ENCODE peak calls at places on chromosome 5, in seven cellular contexts. W, Q, U, K, G, V and M are unnamed samples.

GRCh38 chr5:180026320-180026719 is 45.2 kb downstream of the RNF130 start:
- DNase-seq in W (peak), Q (peak), U (peak), K (no peak), G (peak), V (no peak), M (no peak)

GRCh38 chr5:139038618-139039305 is 159.4 kb downstream of the SIL1 start:
- DNase-seq in W (no peak), Q (peak), U (no peak), K (no peak), G (no peak), V (peak), M (peak)

GRCh38 chr5:83564069-83564749 is 92.7 kb downstream of the VCAN start:
- DNase-seq in W (peak), Q (peak), U (peak), K (peak), G (no peak), V (no peak), M (no peak)

GRCh38 chr5:130164966-130165365 is 260.7 kb downstream of the CHSY3 start:
- DNase-seq in W (no peak), Q (no peak), U (no peak), K (no peak), G (no peak), V (no peak), M (no peak)

GRCh38 chr5:53481887-53482716 is 1.7 kb downstream of the FST start:
- DNase-seq in W (peak), Q (peak), U (peak), K (peak), G (peak), V (peak), M (peak)

GRCh38 chr5:135843571-135844337 is 9.3 kb downstream of the SLC25A48 start:
- DNase-seq in W (no peak), Q (no peak), U (no peak), K (no peak), G (no peak), V (no peak), M (no peak)

GRCh38 chr5:74641014-74641777 is 668 bp upstream of the ENC1 start:
- DNase-seq in W (peak), Q (peak), U (peak), K (peak), G (peak), V (peak), M (peak)

GRCh38 chr5:143258559-143259253 is 144.8 kb downstream of the NR3C1 start:
- DNase-seq in W (peak), Q (no peak), U (peak), K (no peak), G (peak), V (no peak), M (no peak)

GRCh38 chr5:55096860-55097259 is 5.6 kb upstream of the GZMA start:
- DNase-seq in W (no peak), Q (no peak), U (no peak), K (no peak), G (no peak), V (no peak), M (no peak)

GRCh38 chr5:157900644-157901043 is 41.7 kb upstream of the CLINT1 start:
- DNase-seq in W (no peak), Q (no peak), U (no peak), K (no peak), G (no peak), V (no peak), M (no peak)

GRCh38 chr5:147558826-147559225 is 49.0 kb upstream of the DPYSL3 start:
- DNase-seq in W (peak), Q (peak), U (peak), K (no peak), G (peak), V (peak), M (peak)

GRCh38 chr5:93929146-93929545 is 187.7 kb upstream of the POU5F2 start:
- DNase-seq in W (peak), Q (no peak), U (no peak), K (no peak), G (no peak), V (no peak), M (no peak)

GRCh38 chr5:53425598-53426516 is 54.6 kb upstream of the FST start:
- DNase-seq in W (no peak), Q (peak), U (no peak), K (peak), G (peak), V (peak), M (peak)

DNA sequence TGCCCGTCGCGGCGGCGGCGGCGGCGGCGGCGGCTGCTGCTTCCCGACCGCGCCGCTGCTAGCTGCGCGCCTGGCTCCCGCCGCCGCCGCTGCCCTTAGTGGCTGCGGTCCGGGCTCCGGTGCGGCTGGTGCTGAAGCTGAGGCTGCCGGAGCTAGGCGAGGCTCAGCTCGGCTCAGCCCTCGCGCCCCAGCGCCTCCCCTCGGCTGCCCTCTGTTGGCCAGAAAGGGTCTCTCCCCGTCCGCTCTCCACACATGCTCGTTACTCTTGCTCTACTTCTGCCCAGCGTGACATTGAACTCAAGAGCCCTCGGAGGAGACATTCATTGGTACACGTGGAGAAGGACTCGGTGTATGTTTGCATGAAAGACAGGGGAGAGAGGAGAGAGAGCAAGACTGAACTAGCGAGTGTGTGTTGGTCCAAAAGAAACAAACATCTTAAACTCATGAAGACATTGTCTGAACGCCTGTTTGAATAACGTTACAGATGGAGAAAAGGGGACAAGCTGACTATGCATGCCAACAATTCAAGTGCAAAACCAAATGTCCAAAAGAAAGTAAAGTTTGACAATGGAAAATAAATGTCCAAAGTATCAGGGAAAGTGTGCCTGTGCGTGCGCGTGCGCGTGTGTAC is at the start of gene HCN1:
- DNase-seq in W (peak), Q (peak), U (peak), K (peak), G (peak), V (peak), M (peak)
- H3K27ac ChIP-seq in W (no peak), Q (no peak), U (no peak), K (no peak), G (no peak), V (no peak), M (no peak)

GRCh38 chr5:73378070-73378469 is 70.5 kb downstream of the FOXD1 start:
- DNase-seq in W (peak), Q (no peak), U (peak), K (no peak), G (no peak), V (no peak), M (no peak)
- H3K23ac ChIP-seq in W (peak), Q (no peak), U (no peak), K (no peak), G (no peak), V (no peak), M (no peak)

DNA sequence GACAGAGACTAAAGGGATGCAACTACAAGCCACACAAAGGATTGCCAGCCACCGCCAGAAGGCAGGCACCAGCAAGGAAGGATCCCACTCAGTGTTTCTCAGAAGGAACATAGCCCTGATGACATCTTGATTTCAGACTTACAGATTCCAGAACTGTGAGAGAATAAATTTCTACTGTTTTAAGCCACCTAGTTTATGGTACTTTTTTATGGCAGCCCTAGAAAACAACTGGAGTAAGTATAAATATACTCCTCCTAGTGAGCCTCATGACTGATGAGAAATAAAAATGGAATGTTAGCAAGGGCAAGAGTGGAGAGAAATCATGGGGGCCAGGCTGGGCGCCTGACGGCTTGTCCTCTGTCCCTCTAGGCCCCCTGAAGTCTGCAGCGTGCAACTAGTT is 307.3 kb downstream of the PIK3R1 start:
- DNase-seq in W (peak), Q (no peak), U (peak), K (no peak), G (peak), V (no peak), M (no peak)
- H3K27ac ChIP-seq in W (peak), Q (no peak), U (peak), K (no peak), G (no peak), V (no peak), M (no peak)

GRCh38 chr5:22986281-22986680 is 133.1 kb upstream of the CDH12 start:
- DNase-seq in W (no peak), Q (no peak), U (no peak), K (no peak), G (no peak), V (no peak), M (no peak)

GRCh38 chr5:22988937-22989336 is 135.8 kb upstream of the CDH12 start:
- DNase-seq in W (no peak), Q (no peak), U (no peak), K (no peak), G (no peak), V (no peak), M (no peak)
- H3K23ac ChIP-seq in W (no peak), Q (no peak), U (no peak), K (no peak), G (no peak), V (no peak), M (no peak)

GRCh38 chr5:72815580-72816296 is 723 bp upstream of the TNPO1 start:
- DNase-seq in W (no peak), Q (no peak), U (no peak), K (no peak), G (peak), V (no peak), M (no peak)

GRCh38 chr5:72814864-72815263 is 1.6 kb upstream of the TNPO1 start:
- DNase-seq in W (no peak), Q (no peak), U (no peak), K (no peak), G (no peak), V (no peak), M (no peak)

GRCh38 chr5:72811849-72812248 is 4.6 kb upstream of the TNPO1 start:
- DNase-seq in W (no peak), Q (no peak), U (no peak), K (no peak), G (no peak), V (no peak), M (no peak)

GRCh38 chr5:72812483-72812882 is 4.0 kb upstream of the TNPO1 start:
- DNase-seq in W (no peak), Q (no peak), U (no peak), K (no peak), G (no peak), V (no peak), M (no peak)

DNA sequence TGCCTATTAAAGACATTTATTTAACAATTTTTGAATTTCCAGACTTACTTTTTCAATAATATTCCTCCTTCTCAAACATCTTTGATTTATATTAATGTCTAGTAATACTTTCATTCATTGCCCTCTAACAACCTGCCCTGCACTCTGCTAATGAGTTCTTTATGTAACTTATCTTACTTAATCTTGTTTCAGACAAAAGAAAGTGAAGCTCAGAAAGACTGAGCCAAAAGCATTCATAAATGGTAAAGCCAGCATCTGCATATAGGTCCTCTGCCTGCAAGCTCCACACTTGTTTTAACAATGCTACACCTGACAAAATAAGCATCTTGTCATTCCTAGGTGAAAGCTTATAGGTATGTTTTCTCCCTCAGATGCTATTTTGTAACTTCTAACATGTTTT is 2.4 kb upstream of the TNPO1 start:
- DNase-seq in W (no peak), Q (no peak), U (no peak), K (no peak), G (no peak), V (no peak), M (no peak)
- H3K27ac ChIP-seq in W (no peak), Q (no peak), U (no peak), K (no peak), G (no peak), V (no peak), M (no peak)

GRCh38 chr5:51892680-51893079 is 509.4 kb downstream of the ISL1 start:
- DNase-seq in W (no peak), Q (no peak), U (no peak), K (no peak), G (no peak), V (no peak), M (no peak)

GRCh38 chr5:51890435-51891116 is 507.3 kb downstream of the ISL1 start:
- DNase-seq in W (no peak), Q (no peak), U (no peak), K (no peak), G (no peak), V (no peak), M (no peak)

GRCh38 chr5:51895834-51896233 is 512.6 kb downstream of the ISL1 start:
- DNase-seq in W (no peak), Q (no peak), U (no peak), K (no peak), G (no peak), V (no peak), M (no peak)
- H3K23ac ChIP-seq in W (no peak), Q (no peak), U (no peak), K (no peak), G (no peak), V (no peak), M (no peak)

GRCh38 chr5:149675467-149676201 is 54.5 kb upstream of the PPARGC1B start:
- DNase-seq in W (no peak), Q (no peak), U (no peak), K (no peak), G (no peak), V (no peak), M (no peak)
- H3K27ac ChIP-seq in W (no peak), Q (no peak), U (no peak), K (no peak), G (no peak), V (no peak), M (no peak)

DNA sequence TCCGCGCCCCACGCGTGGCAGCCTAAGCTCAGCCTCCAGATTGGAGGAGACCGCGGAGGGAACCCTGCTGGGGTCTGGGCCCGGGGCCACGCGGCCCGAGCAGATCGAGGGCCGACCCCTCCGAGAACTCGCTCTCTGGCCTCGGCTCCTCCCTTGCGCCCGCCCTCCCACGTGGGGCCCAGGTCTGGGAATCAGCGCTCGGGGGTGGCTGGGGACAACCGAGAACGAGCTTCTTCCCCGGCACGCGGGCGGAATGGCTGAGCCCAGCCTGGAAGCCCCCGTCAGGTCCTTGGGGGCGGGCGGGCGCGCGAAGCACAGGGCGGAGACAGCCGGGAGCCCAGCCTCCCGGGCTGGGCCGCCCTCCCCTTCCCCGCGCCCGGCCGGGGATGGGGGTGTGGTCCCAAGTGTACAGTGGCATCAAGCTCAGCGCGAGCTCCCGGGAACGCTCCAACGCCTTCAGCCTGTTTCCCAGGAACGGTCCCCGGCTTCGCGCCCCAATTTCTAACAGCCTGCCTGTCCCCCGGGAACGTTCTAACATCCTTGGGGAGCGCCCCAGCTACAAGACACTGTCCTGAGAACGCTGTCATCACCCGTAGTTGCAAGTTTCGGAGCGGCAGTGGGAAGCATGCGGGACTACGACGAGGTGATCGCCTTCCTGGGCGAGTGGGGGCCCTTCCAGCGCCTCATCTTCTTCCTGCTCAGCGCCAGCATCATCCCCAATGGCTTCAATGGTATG is at the start of gene SLC22A4:
- DNase-seq in W (peak), Q (peak), U (peak), K (peak), G (peak), V (peak), M (peak)
- H3K23ac ChIP-seq in W (peak), Q (peak), U (no peak), K (peak), G (no peak), V (no peak), M (no peak)

GRCh38 chr5:150601774-150602345 is 38.6 kb upstream of the SYNPO start:
- DNase-seq in W (no peak), Q (no peak), U (no peak), K (no peak), G (peak), V (no peak), M (no peak)
- H3K27ac ChIP-seq in W (no peak), Q (no peak), U (no peak), K (no peak), G (no peak), V (no peak), M (no peak)

DNA sequence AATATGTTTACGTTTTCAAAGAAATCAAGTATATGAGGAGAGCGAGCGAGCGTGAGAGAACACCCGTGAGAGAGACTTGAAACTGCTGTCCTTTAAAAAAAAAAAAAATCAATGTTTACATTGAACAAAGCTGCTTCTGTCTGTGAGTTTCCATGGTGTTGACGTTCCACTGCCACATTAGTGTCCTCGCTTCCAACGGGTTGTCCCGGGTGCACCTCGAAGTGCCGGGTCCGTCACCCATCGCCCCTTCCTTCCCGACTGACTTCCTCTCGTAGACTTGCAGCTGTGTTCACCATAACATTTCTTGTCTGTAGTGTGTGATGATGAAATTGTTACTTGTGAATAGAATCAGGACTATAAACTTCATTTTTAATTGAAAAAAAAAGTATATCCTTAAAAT is 97.0 kb downstream of the PDE6A start:
- DNase-seq in W (no peak), Q (no peak), U (no peak), K (no peak), G (no peak), V (no peak), M (no peak)
- H3K23ac ChIP-seq in W (no peak), Q (no peak), U (no peak), K (no peak), G (no peak), V (no peak), M (no peak)